ENCODE peak calls at places on chromosomes 11 and 22, in ten cellular contexts. I is HFF-Myc, U is astrocyte of the spinal cord, J is brain microvascular endothelial cell, O is progenitor cell of endocrine pancreas, C is heart right ventricle, M is cardiac fibroblast, B is uterus, S is AG10803, Z is omental fat pad. Y is an unnamed sample.

GRCh38 chr22:38754247-38755154 is 1.3 kb downstream of the SUN2 start:
- DNase-seq in I (peak), U (peak), J (no peak), O (no peak), C (peak), M (peak), B (peak), S (peak), Z (peak), Y (no peak)

GRCh38 chr11:37107415-37107814 is 509.4 kb upstream of the RAG2 start:
- DNase-seq in I (no peak), U (no peak), J (no peak), O (no peak), C (no peak), M (no peak), B (no peak), S (no peak), Z (no peak), Y (no peak)

GRCh38 chr11:110087820-110088534 is 5.2 kb upstream of the ZC3H12C start:
- DNase-seq in I (no peak), U (peak), J (peak), O (no peak), C (no peak), M (peak), B (no peak), S (peak), Z (no peak), Y (no peak)

GRCh38 chr11:13110929-13111812 is 102.1 kb downstream of the RASSF10 start:
- DNase-seq in I (no peak), U (peak), J (peak), O (no peak), C (peak), M (peak), B (no peak), S (no peak), Z (no peak), Y (no peak)

GRCh38 chr11:61297741-61298140 is 2.6 kb upstream of the VWCE start:
- DNase-seq in I (peak), U (peak), J (peak), O (no peak), C (peak), M (peak), B (peak), S (peak), Z (no peak), Y (no peak)

GRCh38 chr11:43925932-43926505 is 16.4 kb upstream of the C11orf96 start:
- DNase-seq in I (no peak), U (no peak), J (no peak), O (no peak), C (no peak), M (no peak), B (no peak), S (no peak), Z (no peak), Y (peak)

GRCh38 chr11:35781342-35782171 is 119.0 kb downstream of the TRIM44 start:
- DNase-seq in I (no peak), U (peak), J (peak), O (no peak), C (no peak), M (peak), B (no peak), S (peak), Z (no peak), Y (no peak)

GRCh38 chr11:2305862-2306823 is 4.3 kb downstream of the TSPAN32 start:
- DNase-seq in I (peak), U (peak), J (no peak), O (no peak), C (peak), M (peak), B (peak), S (peak), Z (peak), Y (no peak)

GRCh38 chr11:36399236-36399635 is 103.1 kb downstream of the PRR5L start:
- DNase-seq in I (no peak), U (no peak), J (no peak), O (no peak), C (no peak), M (no peak), B (no peak), S (no peak), Z (no peak), Y (no peak)

GRCh38 chr11:84261707-84262106 is 975.5 kb upstream of the CCDC90B start:
- DNase-seq in I (no peak), U (no peak), J (no peak), O (no peak), C (no peak), M (peak), B (no peak), S (no peak), Z (no peak), Y (no peak)

GRCh38 chr11:65591939-65592814 is 3.4 kb downstream of the KCNK7 start:
- DNase-seq in I (no peak), U (peak), J (no peak), O (no peak), C (no peak), M (no peak), B (no peak), S (no peak), Z (no peak), Y (peak)

GRCh38 chr11:14884667-14885273 is 7.3 kb downstream of the CYP2R1 start:
- DNase-seq in I (no peak), U (no peak), J (no peak), O (no peak), C (no peak), M (no peak), B (no peak), S (no peak), Z (no peak), Y (no peak)

GRCh38 chr11:19992998-19993397 is 167.3 kb downstream of the DBX1 start:
- DNase-seq in I (no peak), U (no peak), J (no peak), O (no peak), C (no peak), M (no peak), B (no peak), S (no peak), Z (no peak), Y (no peak)

GRCh38 chr11:47377571-47378010 is 756 bp downstream of the SPI1 start:
- DNase-seq in I (no peak), U (no peak), J (no peak), O (no peak), C (no peak), M (no peak), B (no peak), S (no peak), Z (no peak), Y (no peak)

DNA sequence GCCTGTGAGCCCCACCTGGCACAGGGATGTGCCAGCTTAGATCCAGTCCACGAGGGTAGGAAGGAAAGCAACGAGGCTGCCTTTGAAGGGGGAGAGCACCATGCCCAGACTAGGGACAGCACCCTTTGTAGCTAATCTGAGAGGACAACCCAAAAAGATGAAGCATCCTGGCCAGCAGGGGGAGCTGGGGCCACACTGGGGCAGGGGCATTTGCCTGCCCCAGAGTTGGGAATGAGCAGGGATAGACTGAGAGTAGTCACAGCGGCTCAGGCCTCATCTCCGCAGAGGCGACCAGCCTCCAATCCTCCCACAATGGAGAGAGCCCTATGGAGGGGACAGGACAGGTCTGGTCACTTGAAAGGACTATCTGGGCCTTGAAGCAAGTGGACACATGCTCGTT is 16.4 kb downstream of the LMO1 start:
- DNase-seq in I (no peak), U (no peak), J (no peak), O (no peak), C (no peak), M (no peak), B (no peak), S (no peak), Z (no peak), Y (peak)
- TF ChIP-seq CTCF in I (peak), U (peak), J (peak), O (peak), C (peak), M (peak), B (no peak), S (peak), Z (no peak), Y (peak)

DNA sequence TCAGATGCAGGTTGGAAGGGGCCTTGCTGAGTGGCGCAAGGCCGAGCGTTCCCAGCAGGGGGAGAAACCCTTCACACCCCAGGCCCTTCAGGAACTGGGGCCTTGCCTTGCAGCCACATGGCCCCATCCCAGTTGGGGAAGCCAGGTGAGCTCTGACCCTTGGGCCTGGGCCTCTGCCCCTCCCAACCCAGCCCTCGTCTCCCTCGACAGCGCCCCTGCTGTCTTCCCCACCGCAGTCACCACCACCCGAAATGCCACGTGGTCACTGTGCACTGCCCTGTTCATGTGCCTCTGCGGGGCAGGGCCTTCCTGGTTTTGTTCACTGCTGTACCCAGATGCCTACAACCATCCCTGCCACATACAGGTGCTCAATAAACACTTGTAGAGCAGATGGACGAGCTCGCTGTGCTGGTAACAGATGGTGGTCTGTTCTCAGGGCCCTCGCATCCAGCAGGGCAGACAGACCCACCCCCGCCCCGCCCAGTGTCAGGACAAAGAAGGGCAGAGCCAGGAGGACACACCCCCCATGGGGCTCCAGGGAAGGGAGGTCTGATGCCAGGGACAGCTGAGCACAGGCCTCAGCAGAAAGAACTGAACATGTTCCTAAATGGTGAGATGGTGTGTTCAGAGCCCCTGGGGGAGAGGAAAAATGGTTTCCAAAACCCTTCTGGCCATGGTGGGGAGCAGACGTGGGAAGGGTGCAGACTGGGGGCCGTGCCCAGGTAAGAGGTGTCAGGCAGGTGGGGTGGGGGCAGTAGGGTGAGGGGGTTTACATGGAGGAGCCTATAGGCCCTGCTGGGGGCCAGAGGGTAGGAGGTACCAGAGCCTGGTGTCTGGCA is 3.7 kb downstream of the POLR2L start:
- DNase-seq in I (no peak), U (no peak), J (no peak), O (no peak), C (no peak), M (peak), B (no peak), S (peak), Z (no peak), Y (peak)
- TF ChIP-seq CTCF in I (peak), U (peak), J (peak), O (peak), C (no peak), M (peak), B (no peak), S (peak), Z (no peak), Y (peak)

GRCh38 chr22:47124946-47125345 is 362.5 kb downstream of the TBC1D22A start:
- DNase-seq in I (no peak), U (no peak), J (no peak), O (no peak), C (no peak), M (no peak), B (no peak), S (no peak), Z (no peak), Y (peak)

GRCh38 chr22:47123827-47124442 is 361.5 kb downstream of the TBC1D22A start:
- DNase-seq in I (no peak), U (no peak), J (no peak), O (no peak), C (no peak), M (no peak), B (no peak), S (no peak), Z (no peak), Y (peak)

GRCh38 chr22:47124451-47124881 is 362.0 kb downstream of the TBC1D22A start:
- DNase-seq in I (no peak), U (no peak), J (no peak), O (no peak), C (no peak), M (no peak), B (no peak), S (no peak), Z (no peak), Y (no peak)

GRCh38 chr22:47126344-47126811 is 363.9 kb downstream of the TBC1D22A start:
- DNase-seq in I (no peak), U (no peak), J (no peak), O (no peak), C (no peak), M (no peak), B (no peak), S (no peak), Z (no peak), Y (peak)

DNA sequence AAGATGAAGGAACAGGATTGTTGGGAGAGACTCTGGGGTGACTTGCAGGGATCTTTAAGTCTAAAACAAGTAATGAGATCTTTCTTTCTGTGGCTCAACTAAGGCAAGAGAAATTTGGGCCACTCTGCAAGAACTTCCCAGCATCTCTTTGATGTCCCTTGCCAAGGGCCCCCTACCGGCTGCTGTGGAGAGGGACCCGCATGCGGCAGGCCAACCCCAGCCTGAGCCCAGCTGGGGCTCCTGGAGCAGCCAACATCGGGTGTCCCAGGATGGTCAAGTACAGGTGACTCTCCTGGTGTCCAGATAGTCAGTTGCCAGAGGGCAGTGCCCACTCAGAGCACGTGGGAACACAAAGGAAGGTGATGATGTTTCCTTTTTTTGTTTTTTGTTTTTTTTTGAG is 363.2 kb downstream of the TBC1D22A start:
- DNase-seq in I (no peak), U (no peak), J (no peak), O (no peak), C (no peak), M (no peak), B (no peak), S (no peak), Z (no peak), Y (peak)
- TF ChIP-seq CTCF in I (peak), U (peak), J (peak), O (peak), C (no peak), M (peak), B (no peak), S (peak), Z (no peak), Y (no peak)

GRCh38 chr11:79440451-79441158 is at the start of gene TENM4:
- DNase-seq in I (no peak), U (peak), J (no peak), O (peak), C (peak), M (peak), B (peak), S (peak), Z (peak), Y (peak)
- TF ChIP-seq CTCF in I (no peak), U (peak), J (peak), O (peak), C (no peak), M (no peak), B (no peak), S (peak), Z (no peak), Y (peak)

Y was measured in glutamatergic neuron.